ENCODE peak calls at places on chromosomes 12 and 14, in five cellular contexts. One of them, this sample, is unnamed.

GRCh38 chr14:69880051-69880487 is 853 bp downstream of the SMOC1 start:
- DNase-seq in A549: no peak
- DNase-seq in tibial artery: no peak
- DNase-seq in OCI-LY7: no peak
- DNase-seq in RWPE1: no peak
- DNase-seq in this sample: no peak

GRCh38 chr12:130396667-130397066 is 59.0 kb downstream of the PIWIL1 start:
- DNase-seq in RWPE1: no peak
- DNase-seq in tibial artery: no peak
- DNase-seq in A549: no peak
- DNase-seq in OCI-LY7: no peak
- DNase-seq in this sample: no peak

GRCh38 chr14:93510030-93510429 is 79.3 kb downstream of the UNC79 start:
- DNase-seq in tibial artery: no peak
- DNase-seq in OCI-LY7: no peak
- DNase-seq in A549: no peak
- DNase-seq in RWPE1: no peak
- DNase-seq in this sample: no peak

GRCh38 chr12:29807125-29807524 is 23.4 kb upstream of the TMTC1 start:
- DNase-seq in A549: no peak
- DNase-seq in RWPE1: no peak
- DNase-seq in OCI-LY7: no peak
- DNase-seq in tibial artery: no peak
- DNase-seq in this sample: no peak

GRCh38 chr12:4806439-4807115 is 86.4 kb downstream of the GALNT8 start:
- DNase-seq in RWPE1: no peak
- DNase-seq in A549: no peak
- DNase-seq in OCI-LY7: no peak
- DNase-seq in tibial artery: no peak
- DNase-seq in this sample: no peak

GRCh38 chr12:121858662-121859572 is at the start of gene HPD:
- DNase-seq in RWPE1: peak; percentile 77
- DNase-seq in A549: peak; percentile 51
- DNase-seq in OCI-LY7: no peak
- DNase-seq in tibial artery: peak; percentile 83
- DNase-seq in this sample: no peak

GRCh38 chr14:103699901-103700752 is 15.1 kb downstream of the XRCC3 start:
- DNase-seq in OCI-LY7: no peak
- DNase-seq in RWPE1: no peak
- DNase-seq in A549: no peak
- DNase-seq in tibial artery: no peak
- DNase-seq in this sample: no peak

GRCh38 chr12:59076611-59077010 is 156.3 kb upstream of the LRIG3 start:
- DNase-seq in tibial artery: no peak
- DNase-seq in RWPE1: no peak
- DNase-seq in A549: no peak
- DNase-seq in OCI-LY7: no peak
- DNase-seq in this sample: no peak

GRCh38 chr14:62897057-62897456 is 148.2 kb downstream of the KCNH5 start:
- DNase-seq in A549: no peak
- DNase-seq in RWPE1: no peak
- DNase-seq in OCI-LY7: no peak
- DNase-seq in tibial artery: no peak
- DNase-seq in this sample: no peak

GRCh38 chr12:6751767-6752166 is 1.2 kb downstream of the MLF2 start:
- DNase-seq in A549: no peak
- DNase-seq in RWPE1: no peak
- DNase-seq in tibial artery: no peak
- DNase-seq in OCI-LY7: no peak
- DNase-seq in this sample: no peak

GRCh38 chr14:99207456-99207855 is 64.5 kb downstream of the BCL11B start:
- DNase-seq in A549: no peak
- DNase-seq in tibial artery: no peak
- DNase-seq in RWPE1: no peak
- DNase-seq in OCI-LY7: no peak
- DNase-seq in this sample: no peak

GRCh38 chr12:131613678-131614077 is 97.2 kb upstream of the SFSWAP start:
- DNase-seq in tibial artery: no peak
- DNase-seq in OCI-LY7: no peak
- DNase-seq in A549: no peak
- DNase-seq in RWPE1: no peak
- DNase-seq in this sample: no peak

GRCh38 chr12:46450279-46450748 is 77.7 kb upstream of the SLC38A2 start:
- DNase-seq in OCI-LY7: no peak
- DNase-seq in tibial artery: peak; percentile 79
- DNase-seq in RWPE1: no peak
- DNase-seq in A549: no peak
- DNase-seq in this sample: no peak

GRCh38 chr14:101087614-101088394 is 184.3 kb upstream of the RTL1 start:
- DNase-seq in OCI-LY7: no peak
- DNase-seq in A549: no peak
- DNase-seq in tibial artery: peak; percentile 38
- DNase-seq in RWPE1: no peak
- DNase-seq in this sample: no peak

GRCh38 chr12:14954269-14954668 is 7.1 kb downstream of the ARHGDIB start:
- DNase-seq in tibial artery: no peak
- DNase-seq in A549: no peak
- DNase-seq in RWPE1: no peak
- DNase-seq in OCI-LY7: peak; percentile 79
- DNase-seq in this sample: no peak

GRCh38 chr14:64828096-64828495 is 51.6 kb downstream of the SPTB start:
- DNase-seq in RWPE1: no peak
- DNase-seq in tibial artery: no peak
- DNase-seq in A549: no peak
- DNase-seq in OCI-LY7: no peak
- DNase-seq in this sample: no peak

GRCh38 chr12:21499765-21500164 is 1.7 kb downstream of the RECQL start:
- DNase-seq in OCI-LY7: no peak
- DNase-seq in RWPE1: no peak
- DNase-seq in A549: no peak
- DNase-seq in tibial artery: no peak
- DNase-seq in this sample: no peak

GRCh38 chr14:96247031-96247430 is 9.0 kb upstream of the BDKRB1 start:
- DNase-seq in RWPE1: no peak
- DNase-seq in OCI-LY7: no peak
- DNase-seq in A549: no peak
- DNase-seq in tibial artery: no peak
- DNase-seq in this sample: no peak

GRCh38 chr12:27966870-27967269 is 5.7 kb downstream of the PTHLH start:
- DNase-seq in A549: peak; percentile 91
- DNase-seq in RWPE1: peak; percentile 92
- DNase-seq in tibial artery: no peak
- DNase-seq in OCI-LY7: no peak
- DNase-seq in this sample: no peak

GRCh38 chr12:122421815-122422737 is at the start of gene CLIP1:
- DNase-seq in OCI-LY7: peak; percentile 75
- DNase-seq in A549: peak; percentile 79
- DNase-seq in tibial artery: peak; percentile 59
- DNase-seq in RWPE1: no peak
- DNase-seq in this sample: no peak

GRCh38 chr12:78385541-78385940 is 479.0 kb upstream of the SYT1 start:
- DNase-seq in OCI-LY7: no peak
- DNase-seq in A549: no peak
- DNase-seq in RWPE1: no peak
- DNase-seq in tibial artery: no peak
- DNase-seq in this sample: no peak

GRCh38 chr12:42589465-42590323 is at the start of gene PRICKLE1:
- DNase-seq in RWPE1: peak; percentile 28
- DNase-seq in tibial artery: no peak
- DNase-seq in OCI-LY7: peak; percentile 46
- DNase-seq in A549: peak; percentile 25
- DNase-seq in this sample: no peak

GRCh38 chr12:130973109-130973508 is 19.4 kb downstream of the ADGRD1 start:
- DNase-seq in tibial artery: no peak
- DNase-seq in RWPE1: no peak
- DNase-seq in A549: no peak
- DNase-seq in OCI-LY7: no peak
- DNase-seq in this sample: no peak

GRCh38 chr12:52056801-52057613 is 5.8 kb downstream of the NR4A1 start:
- DNase-seq in RWPE1: no peak
- DNase-seq in OCI-LY7: no peak
- DNase-seq in tibial artery: no peak
- DNase-seq in A549: peak; percentile 64
- DNase-seq in this sample: no peak

GRCh38 chr12:52057614-52057939 is 6.3 kb downstream of the NR4A1 start:
- DNase-seq in RWPE1: no peak
- DNase-seq in tibial artery: no peak
- DNase-seq in A549: peak; percentile 55
- DNase-seq in OCI-LY7: no peak
- DNase-seq in this sample: no peak

GRCh38 chr12:52059582-52060497 is 8.6 kb downstream of the NR4A1 start:
- DNase-seq in RWPE1: no peak
- DNase-seq in tibial artery: no peak
- DNase-seq in OCI-LY7: peak; percentile 68
- DNase-seq in A549: peak; percentile 93
- DNase-seq in this sample: no peak

GRCh38 chr12:52058631-52059324 is 7.5 kb downstream of the NR4A1 start:
- DNase-seq in tibial artery: no peak
- DNase-seq in RWPE1: no peak
- DNase-seq in OCI-LY7: no peak
- DNase-seq in A549: peak; percentile 74
- DNase-seq in this sample: no peak

GRCh38 chr12:52057958-52058576 is 6.8 kb downstream of the NR4A1 start:
- DNase-seq in A549: peak; percentile 54
- DNase-seq in tibial artery: no peak
- DNase-seq in OCI-LY7: no peak
- DNase-seq in RWPE1: no peak
- DNase-seq in this sample: no peak
- H3K27ac ChIP-seq in A549: no peak overlapping the region
- H3K27ac ChIP-seq in tibial artery: no peak overlapping the region
- H3K27ac ChIP-seq in OCI-LY7: no peak overlapping the region
- H3K27ac ChIP-seq in RWPE1: no peak overlapping the region
- H3K27ac ChIP-seq in this sample: no peak overlapping the region

GRCh38 chr12:62191747-62192485 is 68.3 kb upstream of the USP15 start:
- DNase-seq in A549: peak; percentile 16
- DNase-seq in OCI-LY7: no peak
- DNase-seq in RWPE1: peak; percentile 30
- DNase-seq in tibial artery: no peak
- DNase-seq in this sample: no peak
- H3K27ac ChIP-seq in A549: peak overlapping the region; percentile 42
- H3K27ac ChIP-seq in OCI-LY7: no peak overlapping the region
- H3K27ac ChIP-seq in RWPE1: no peak overlapping the region
- H3K27ac ChIP-seq in tibial artery: no peak overlapping the region
- H3K27ac ChIP-seq in this sample: no peak overlapping the region

GRCh38 chr12:51530208-51530607 is 60.8 kb upstream of the SCN8A start:
- DNase-seq in A549: no peak
- DNase-seq in tibial artery: no peak
- DNase-seq in OCI-LY7: no peak
- DNase-seq in RWPE1: no peak
- DNase-seq in this sample: no peak

GRCh38 chr12:51525518-51525917 is 65.5 kb upstream of the SCN8A start:
- DNase-seq in A549: no peak
- DNase-seq in RWPE1: no peak
- DNase-seq in OCI-LY7: no peak
- DNase-seq in tibial artery: no peak
- DNase-seq in this sample: no peak

GRCh38 chr12:51529586-51529985 is 61.4 kb upstream of the SCN8A start:
- DNase-seq in RWPE1: no peak
- DNase-seq in A549: no peak
- DNase-seq in tibial artery: no peak
- DNase-seq in OCI-LY7: no peak
- DNase-seq in this sample: no peak

GRCh38 chr12:51528852-51529545 is 62.0 kb upstream of the SCN8A start:
- DNase-seq in RWPE1: no peak
- DNase-seq in tibial artery: no peak
- DNase-seq in OCI-LY7: no peak
- DNase-seq in A549: no peak
- DNase-seq in this sample: no peak

GRCh38 chr12:51527872-51528271 is 63.2 kb upstream of the SCN8A start:
- DNase-seq in OCI-LY7: no peak
- DNase-seq in RWPE1: no peak
- DNase-seq in tibial artery: no peak
- DNase-seq in A549: no peak
- DNase-seq in this sample: no peak
- H3K27ac ChIP-seq in OCI-LY7: no peak overlapping the region
- H3K27ac ChIP-seq in RWPE1: no peak overlapping the region
- H3K27ac ChIP-seq in tibial artery: no peak overlapping the region
- H3K27ac ChIP-seq in A549: no peak overlapping the region
- H3K27ac ChIP-seq in this sample: no peak overlapping the region

GRCh38 chr14:31549817-31550216 is 11.4 kb upstream of the NUBPL start:
- DNase-seq in tibial artery: no peak
- DNase-seq in A549: no peak
- DNase-seq in RWPE1: no peak
- DNase-seq in OCI-LY7: no peak
- DNase-seq in this sample: no peak
- H3K27ac ChIP-seq in tibial artery: no peak overlapping the region
- H3K27ac ChIP-seq in A549: no peak overlapping the region
- H3K27ac ChIP-seq in RWPE1: no peak overlapping the region
- H3K27ac ChIP-seq in OCI-LY7: no peak overlapping the region
- H3K27ac ChIP-seq in this sample: no peak overlapping the region

GRCh38 chr14:55120466-55121144 is 8.4 kb upstream of the LGALS3 start:
- DNase-seq in OCI-LY7: no peak
- DNase-seq in A549: no peak
- DNase-seq in RWPE1: no peak
- DNase-seq in tibial artery: no peak
- DNase-seq in this sample: no peak
- H3K27ac ChIP-seq in OCI-LY7: no peak overlapping the region
- H3K27ac ChIP-seq in A549: no peak overlapping the region
- H3K27ac ChIP-seq in RWPE1: no peak overlapping the region
- H3K27ac ChIP-seq in tibial artery: no peak overlapping the region
- H3K27ac ChIP-seq in this sample: no peak overlapping the region

GRCh38 chr12:109878247-109878625 is 2.1 kb downstream of the GLTP start:
- DNase-seq in A549: no peak
- DNase-seq in RWPE1: no peak
- DNase-seq in OCI-LY7: no peak
- DNase-seq in tibial artery: no peak
- DNase-seq in this sample: no peak
- H3K27ac ChIP-seq in A549: no peak overlapping the region
- H3K27ac ChIP-seq in RWPE1: no peak overlapping the region
- H3K27ac ChIP-seq in OCI-LY7: no peak overlapping the region
- H3K27ac ChIP-seq in tibial artery: no peak overlapping the region
- H3K27ac ChIP-seq in this sample: peak overlapping the region; percentile 99

GRCh38 chr12:9065607-9065856 is 50.2 kb downstream of the A2M start:
- DNase-seq in tibial artery: no peak
- DNase-seq in A549: no peak
- DNase-seq in OCI-LY7: no peak
- DNase-seq in RWPE1: no peak
- DNase-seq in this sample: no peak
- H3K27ac ChIP-seq in tibial artery: peak overlapping the region; percentile 98
- H3K27ac ChIP-seq in A549: peak overlapping the region; percentile 90
- H3K27ac ChIP-seq in OCI-LY7: no peak overlapping the region
- H3K27ac ChIP-seq in RWPE1: no peak overlapping the region
- H3K27ac ChIP-seq in this sample: no peak overlapping the region